ENCODE peak calls at places on chromosomes 13 and 19, in four cellular contexts. Y is SK-N-SH, N is GM12878, V is K562. R is an unnamed sample.
A peak's percentile ranks its signal among the peaks of the same experiment; 100 is the strongest.

GRCh38 chr13:105410602-105411001 is 1124.9 kb downstream of the EFNB2 start:
- DNase-seq in N (no peak), V (peak; percentile 2), Y (peak; percentile 3), R (peak; percentile 83)

GRCh38 chr13:64723735-64724134 is 2506.4 kb downstream of the PCDH9 start:
- DNase-seq in V (no peak), N (no peak), Y (peak; percentile 51), R (no peak)

GRCh38 chr13:98285317-98285716 is 108.2 kb upstream of the RNF113B start:
- DNase-seq in V (no peak), Y (peak; percentile 39), N (no peak), R (no peak)

GRCh38 chr13:24851546-24851945 is 87.6 kb downstream of the RNF17 start:
- DNase-seq in N (no peak), V (no peak), Y (no peak), R (no peak)

GRCh38 chr13:44989941-44990340 is 603 bp downstream of the GPALPP1 start:
- DNase-seq in N (no peak), V (no peak), Y (peak; percentile 22), R (no peak)

GRCh38 chr13:102145750-102146149 is 256.1 kb downstream of the FGF14 start:
- DNase-seq in Y (peak; percentile 23), N (no peak), V (no peak), R (no peak)

GRCh38 chr19:36939153-36939552 is 23.0 kb downstream of the ZNF568 start:
- DNase-seq in V (no peak), N (no peak), Y (peak; percentile 17), R (no peak)

GRCh38 chr19:13841339-13842293 is 35.3 kb upstream of the NANOS3 start:
- DNase-seq in V (no peak), Y (peak; percentile 50), N (no peak), R (no peak)

GRCh38 chr19:1513492-1514294 is 874 bp upstream of the ADAMTSL5 start:
- DNase-seq in V (peak; percentile 83), N (no peak), Y (peak; percentile 75), R (peak; percentile 74)

GRCh38 chr19:45385392-45386221 is 15.2 kb upstream of the ERCC2 start:
- DNase-seq in V (no peak), Y (peak; percentile 57), N (no peak), R (peak; percentile 67)

DNA sequence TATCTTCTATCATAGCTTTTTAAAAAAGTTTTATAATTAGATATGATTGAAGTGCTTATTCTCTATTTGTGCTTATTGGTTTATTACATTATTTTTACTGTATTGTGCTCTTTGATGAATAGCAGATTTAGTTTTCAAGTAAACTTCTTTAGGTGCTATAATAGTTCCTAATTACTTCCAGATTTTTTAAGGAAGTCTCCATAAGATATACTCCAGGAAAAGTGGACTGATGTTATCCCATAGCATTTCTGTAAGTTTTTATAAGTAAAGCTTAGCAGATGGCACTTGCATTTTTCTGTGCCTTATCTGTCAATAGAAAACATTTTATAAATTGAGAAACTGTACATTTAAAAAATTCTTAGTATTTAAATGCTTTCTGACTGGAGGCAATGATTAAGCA is 182.9 kb downstream of the MAB21L1 start:
- DNase-seq in N (no peak), V (no peak), Y (no peak), R (no peak)
- TF ChIP-seq USF1 in N (no peak), V (no peak), Y (no peak), R (no peak)

GRCh38 chr19:35170359-35171061 is 16.0 kb downstream of the FXYD5 start:
- DNase-seq in N (no peak), V (no peak), Y (no peak), R (no peak)
- TF ChIP-seq USF1 in N (no peak), V (no peak), Y (no peak), R (no peak)

GRCh38 chr13:85137516-85137915 is 661.7 kb downstream of the SLITRK6 start:
- DNase-seq in N (no peak), V (no peak), Y (peak; percentile 44), R (no peak)
- TF ChIP-seq USF1 in N (no peak), V (no peak), Y (no peak), R (no peak)

GRCh38 chr13:67827992-67828391 is 597.9 kb upstream of the PCDH9 start:
- DNase-seq in Y (no peak), N (no peak), V (no peak), R (no peak)
- TF ChIP-seq USF1 in Y (no peak), N (no peak), V (no peak), R (no peak)

GRCh38 chr13:100175803-100176182 is 86.9 kb downstream of the PCCA start:
- DNase-seq in V (no peak), Y (no peak), N (no peak), R (no peak)
- TF ChIP-seq USF1 in V (no peak), Y (no peak), N (no peak), R (no peak)

R was measured in WTC11.